ENCODE peak calls at places on chromosomes 12 and 14, in five cellular contexts. One of them, this sample, is unnamed.

GRCh38 chr14:67934087-67934486 is 114.5 kb downstream of the RAD51B start:
- DNase-seq in thyroid gland: peak
- DNase-seq in coronary artery: no peak
- DNase-seq in uterus: peak
- DNase-seq in endodermal cell: peak
- DNase-seq in this sample: no peak

GRCh38 chr12:90407841-90408240 is 547.1 kb downstream of the CCER1 start:
- DNase-seq in endodermal cell: no peak
- DNase-seq in thyroid gland: no peak
- DNase-seq in uterus: no peak
- DNase-seq in coronary artery: no peak
- DNase-seq in this sample: no peak

GRCh38 chr14:100619382-100620305 is 32.4 kb upstream of the BEGAIN start:
- DNase-seq in endodermal cell: peak
- DNase-seq in coronary artery: no peak
- DNase-seq in uterus: no peak
- DNase-seq in thyroid gland: no peak
- DNase-seq in this sample: no peak

GRCh38 chr14:100574642-100575031 is 12.6 kb downstream of the BEGAIN start:
- DNase-seq in thyroid gland: no peak
- DNase-seq in coronary artery: no peak
- DNase-seq in endodermal cell: no peak
- DNase-seq in uterus: no peak
- DNase-seq in this sample: no peak

GRCh38 chr12:53483225-53483978 is 15.9 kb downstream of the MAP3K12 start:
- DNase-seq in endodermal cell: peak
- DNase-seq in thyroid gland: no peak
- DNase-seq in uterus: peak
- DNase-seq in coronary artery: no peak
- DNase-seq in this sample: no peak

GRCh38 chr14:91888641-91889476 is 21.5 kb upstream of the TC2N start:
- DNase-seq in thyroid gland: no peak
- DNase-seq in endodermal cell: no peak
- DNase-seq in coronary artery: no peak
- DNase-seq in uterus: no peak
- DNase-seq in this sample: no peak

GRCh38 chr12:24087294-24087693 is 137.8 kb upstream of the SOX5 start:
- DNase-seq in endodermal cell: no peak
- DNase-seq in uterus: no peak
- DNase-seq in coronary artery: no peak
- DNase-seq in thyroid gland: no peak
- DNase-seq in this sample: no peak

GRCh38 chr14:100535287-100536131 is 51.7 kb downstream of the BEGAIN start:
- DNase-seq in uterus: peak
- DNase-seq in coronary artery: peak
- DNase-seq in endodermal cell: peak
- DNase-seq in thyroid gland: peak
- DNase-seq in this sample: no peak

GRCh38 chr12:98499668-98500456 is 15.5 kb upstream of the TMPO start:
- DNase-seq in coronary artery: no peak
- DNase-seq in uterus: no peak
- DNase-seq in endodermal cell: peak
- DNase-seq in thyroid gland: no peak
- DNase-seq in this sample: no peak

GRCh38 chr12:88752183-88752582 is 171.9 kb upstream of the KITLG start:
- DNase-seq in thyroid gland: no peak
- DNase-seq in coronary artery: no peak
- DNase-seq in endodermal cell: no peak
- DNase-seq in uterus: no peak
- DNase-seq in this sample: no peak

GRCh38 chr12:57182918-57183575 is 33.5 kb upstream of the NXPH4 start:
- DNase-seq in thyroid gland: peak
- DNase-seq in endodermal cell: peak
- DNase-seq in coronary artery: no peak
- DNase-seq in uterus: peak
- DNase-seq in this sample: peak

GRCh38 chr14:72970824-72971434 is 44.7 kb downstream of the DCAF4 start:
- DNase-seq in uterus: no peak
- DNase-seq in endodermal cell: no peak
- DNase-seq in coronary artery: no peak
- DNase-seq in thyroid gland: no peak
- DNase-seq in this sample: no peak

GRCh38 chr12:104958946-104959841 is 1.1 kb upstream of the SLC41A2 start:
- DNase-seq in endodermal cell: peak
- DNase-seq in uterus: no peak
- DNase-seq in thyroid gland: peak
- DNase-seq in coronary artery: no peak
- DNase-seq in this sample: no peak

GRCh38 chr14:100592461-100592871 is 5.2 kb upstream of the BEGAIN start:
- DNase-seq in thyroid gland: no peak
- DNase-seq in coronary artery: no peak
- DNase-seq in endodermal cell: peak
- DNase-seq in uterus: no peak
- DNase-seq in this sample: no peak

GRCh38 chr12:130163461-130164215 is 1.4 kb downstream of the FZD10 start:
- DNase-seq in endodermal cell: peak
- DNase-seq in uterus: no peak
- DNase-seq in thyroid gland: no peak
- DNase-seq in coronary artery: no peak
- DNase-seq in this sample: no peak

GRCh38 chr14:36207500-36207899 is 31.0 kb upstream of the PTCSC3 start:
- DNase-seq in thyroid gland: no peak
- DNase-seq in coronary artery: no peak
- DNase-seq in endodermal cell: no peak
- DNase-seq in uterus: no peak
- DNase-seq in this sample: no peak

GRCh38 chr12:15679146-15679545 is 110.0 kb downstream of the EPS8 start:
- DNase-seq in coronary artery: no peak
- DNase-seq in thyroid gland: no peak
- DNase-seq in uterus: no peak
- DNase-seq in endodermal cell: no peak
- DNase-seq in this sample: no peak

GRCh38 chr12:30909721-30910350 is 16.7 kb upstream of the TSPAN11 start:
- DNase-seq in endodermal cell: no peak
- DNase-seq in coronary artery: no peak
- DNase-seq in thyroid gland: no peak
- DNase-seq in uterus: no peak
- DNase-seq in this sample: no peak

GRCh38 chr12:88743946-88744685 is 163.8 kb upstream of the KITLG start:
- DNase-seq in uterus: no peak
- DNase-seq in thyroid gland: no peak
- DNase-seq in endodermal cell: no peak
- DNase-seq in coronary artery: no peak
- DNase-seq in this sample: no peak

GRCh38 chr14:32078794-32079663 is 1.9 kb downstream of the ARHGAP5 start:
- DNase-seq in endodermal cell: no peak
- DNase-seq in thyroid gland: no peak
- DNase-seq in coronary artery: no peak
- DNase-seq in uterus: no peak
- DNase-seq in this sample: no peak

GRCh38 chr14:54135804-54136280 is 179.2 kb upstream of the BMP4 start:
- DNase-seq in thyroid gland: no peak
- DNase-seq in endodermal cell: no peak
- DNase-seq in uterus: no peak
- DNase-seq in coronary artery: no peak
- DNase-seq in this sample: no peak

GRCh38 chr12:47770086-47770726 is 2.8 kb upstream of the SLC48A1 start:
- DNase-seq in uterus: no peak
- DNase-seq in endodermal cell: no peak
- DNase-seq in coronary artery: no peak
- DNase-seq in thyroid gland: no peak
- DNase-seq in this sample: no peak

GRCh38 chr12:111174283-111175108 is 194.4 kb downstream of the PHETA1 start:
- DNase-seq in coronary artery: no peak
- DNase-seq in thyroid gland: no peak
- DNase-seq in uterus: no peak
- DNase-seq in endodermal cell: peak
- DNase-seq in this sample: no peak

GRCh38 chr12:24921251-24922038 is 27.5 kb downstream of the BCAT1 start:
- DNase-seq in uterus: no peak
- DNase-seq in endodermal cell: no peak
- DNase-seq in coronary artery: no peak
- DNase-seq in thyroid gland: no peak
- DNase-seq in this sample: no peak

GRCh38 chr12:64680235-64680634 is 69.9 kb downstream of the RASSF3 start:
- DNase-seq in uterus: no peak
- DNase-seq in endodermal cell: peak
- DNase-seq in thyroid gland: no peak
- DNase-seq in coronary artery: no peak
- DNase-seq in this sample: no peak

GRCh38 chr14:87810711-87811110 is 182.3 kb downstream of the GALC start:
- DNase-seq in endodermal cell: no peak
- DNase-seq in thyroid gland: no peak
- DNase-seq in uterus: no peak
- DNase-seq in coronary artery: no peak
- DNase-seq in this sample: no peak

DNA sequence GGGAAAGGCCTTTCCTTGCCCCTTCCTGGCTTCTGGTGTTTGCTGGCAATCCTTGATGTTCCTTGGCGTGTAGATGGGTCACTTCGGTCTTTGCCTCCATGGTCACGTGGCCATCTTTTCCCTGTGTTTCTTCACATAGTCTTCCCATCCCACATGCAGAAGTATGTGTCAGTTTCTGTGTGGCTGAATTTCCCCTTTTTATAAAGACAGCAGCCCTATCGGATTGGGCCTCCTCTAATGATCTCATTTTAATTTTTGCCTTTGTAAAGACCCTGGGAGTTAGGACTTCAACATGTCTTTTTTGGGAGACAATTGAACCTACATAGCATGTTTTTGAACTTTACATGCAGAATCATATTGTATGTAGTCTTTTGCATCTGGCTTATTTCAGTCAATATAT is 107.2 kb upstream of the FGD4 start:
- DNase-seq in endodermal cell: no peak
- DNase-seq in coronary artery: no peak
- DNase-seq in uterus: no peak
- DNase-seq in thyroid gland: no peak
- DNase-seq in this sample: no peak
- H3K27ac ChIP-seq in endodermal cell: no peak
- H3K27ac ChIP-seq in coronary artery: no peak
- H3K27ac ChIP-seq in uterus: no peak
- H3K27ac ChIP-seq in thyroid gland: no peak
- H3K27ac ChIP-seq in this sample: no peak

GRCh38 chr12:45582536-45582935 is 147.0 kb upstream of the ARID2 start:
- DNase-seq in coronary artery: no peak
- DNase-seq in endodermal cell: no peak
- DNase-seq in thyroid gland: no peak
- DNase-seq in uterus: no peak
- DNase-seq in this sample: no peak

GRCh38 chr12:45583011-45583657 is 146.4 kb upstream of the ARID2 start:
- DNase-seq in uterus: no peak
- DNase-seq in endodermal cell: no peak
- DNase-seq in coronary artery: no peak
- DNase-seq in thyroid gland: no peak
- DNase-seq in this sample: no peak

GRCh38 chr12:45581112-45581511 is 148.4 kb upstream of the ARID2 start:
- DNase-seq in thyroid gland: no peak
- DNase-seq in uterus: no peak
- DNase-seq in coronary artery: no peak
- DNase-seq in endodermal cell: no peak
- DNase-seq in this sample: no peak

GRCh38 chr12:45577844-45578399 is 151.6 kb upstream of the ARID2 start:
- DNase-seq in coronary artery: no peak
- DNase-seq in thyroid gland: no peak
- DNase-seq in endodermal cell: no peak
- DNase-seq in uterus: no peak
- DNase-seq in this sample: no peak

GRCh38 chr12:45580570-45580969 is 148.9 kb upstream of the ARID2 start:
- DNase-seq in coronary artery: no peak
- DNase-seq in uterus: no peak
- DNase-seq in thyroid gland: no peak
- DNase-seq in endodermal cell: no peak
- DNase-seq in this sample: no peak
- H3K27ac ChIP-seq in coronary artery: no peak
- H3K27ac ChIP-seq in uterus: no peak
- H3K27ac ChIP-seq in thyroid gland: no peak
- H3K27ac ChIP-seq in endodermal cell: no peak
- H3K27ac ChIP-seq in this sample: no peak

GRCh38 chr12:123132951-123133619 is 17.8 kb downstream of the PITPNM2 start:
- DNase-seq in thyroid gland: no peak
- DNase-seq in endodermal cell: no peak
- DNase-seq in uterus: no peak
- DNase-seq in coronary artery: no peak
- DNase-seq in this sample: no peak

GRCh38 chr12:123133701-123134100 is 17.2 kb downstream of the PITPNM2 start:
- DNase-seq in thyroid gland: no peak
- DNase-seq in endodermal cell: no peak
- DNase-seq in coronary artery: no peak
- DNase-seq in uterus: no peak
- DNase-seq in this sample: no peak

GRCh38 chr12:123131291-123131831 is 19.5 kb downstream of the PITPNM2 start:
- DNase-seq in endodermal cell: peak
- DNase-seq in uterus: no peak
- DNase-seq in coronary artery: no peak
- DNase-seq in thyroid gland: no peak
- DNase-seq in this sample: no peak

GRCh38 chr12:123129651-123130050 is 21.2 kb downstream of the PITPNM2 start:
- DNase-seq in uterus: no peak
- DNase-seq in coronary artery: no peak
- DNase-seq in thyroid gland: no peak
- DNase-seq in endodermal cell: no peak
- DNase-seq in this sample: no peak

DNA sequence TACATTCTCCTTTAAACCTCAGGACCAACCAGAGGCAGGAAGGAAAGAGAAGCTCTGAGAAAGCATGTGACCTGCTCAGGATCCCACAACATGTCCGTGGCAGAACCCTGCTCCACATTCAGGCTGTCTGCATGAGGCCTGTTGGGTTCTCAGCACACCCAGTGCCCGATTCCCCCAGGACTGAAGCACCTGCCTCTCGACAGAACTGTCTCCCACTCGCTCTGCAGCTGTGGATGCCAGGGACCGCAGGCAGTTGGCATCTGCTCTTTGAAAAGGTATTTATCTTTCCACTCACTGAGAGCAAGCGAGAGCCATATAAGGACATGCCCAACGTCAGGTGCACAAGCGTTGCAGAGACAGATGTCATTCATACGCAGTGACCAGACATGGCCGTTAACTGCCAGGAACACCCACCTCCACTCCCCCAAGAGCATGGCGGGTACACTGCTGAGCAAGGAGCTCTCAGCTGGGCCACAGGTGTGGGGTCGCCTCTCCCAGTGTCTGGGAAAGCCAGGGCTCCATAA is 18.9 kb downstream of the PITPNM2 start:
- DNase-seq in uterus: no peak
- DNase-seq in endodermal cell: peak
- DNase-seq in thyroid gland: peak
- DNase-seq in coronary artery: no peak
- DNase-seq in this sample: peak
- H3K27ac ChIP-seq in uterus: no peak
- H3K27ac ChIP-seq in endodermal cell: no peak
- H3K27ac ChIP-seq in thyroid gland: peak
- H3K27ac ChIP-seq in coronary artery: no peak
- H3K27ac ChIP-seq in this sample: peak

DNA sequence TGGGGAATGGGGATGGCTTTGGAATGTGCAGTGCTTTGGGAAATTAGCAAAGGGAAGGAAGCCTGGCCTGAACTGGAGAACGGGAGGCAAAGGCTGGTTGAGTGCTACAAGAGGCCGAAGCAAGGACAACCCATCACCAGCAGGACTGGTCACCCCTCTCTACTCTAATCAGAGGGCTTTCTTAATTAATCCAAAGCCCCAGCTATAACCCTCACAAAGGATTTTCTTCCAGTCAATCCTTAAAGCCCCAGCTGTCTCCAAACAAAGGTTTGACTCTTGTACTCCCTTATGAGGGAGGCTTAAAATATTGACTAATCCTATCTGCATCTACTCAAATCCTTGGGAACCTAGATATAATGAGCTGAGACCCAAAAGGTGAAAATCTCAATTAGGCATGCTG is 256.3 kb downstream of the NTF3 start:
- DNase-seq in coronary artery: no peak
- DNase-seq in endodermal cell: no peak
- DNase-seq in thyroid gland: no peak
- DNase-seq in uterus: no peak
- DNase-seq in this sample: no peak
- H3K27ac ChIP-seq in coronary artery: no peak
- H3K27ac ChIP-seq in endodermal cell: no peak
- H3K27ac ChIP-seq in thyroid gland: no peak
- H3K27ac ChIP-seq in uterus: no peak
- H3K27ac ChIP-seq in this sample: no peak

This sample was measured in effector memory CD4-positive, alpha-beta T cell.